ENCODE peak calls at places on chromosomes 5 and 9, in seven cellular contexts. A is tibial nerve, H is prostate gland, U is fibroblast of lung, C is cardiac fibroblast, K is AG04450, N is BJ. W is an unnamed sample.

GRCh38 chr5:149371296-149371962 is 7.7 kb downstream of the IL17B start:
- DNase-seq in N (no peak), K (no peak), A (peak), C (peak), U (peak), H (no peak), W (peak)

GRCh38 chr9:129282308-129283211 is 104.5 kb upstream of the IER5L start:
- DNase-seq in A (no peak), U (no peak), C (no peak), N (no peak), H (no peak), K (no peak), W (no peak)

GRCh38 chr5:93053825-93054224 is 527.2 kb downstream of the NR2F1-AS1 start:
- DNase-seq in C (peak), K (peak), U (peak), N (no peak), H (no peak), A (no peak), W (no peak)

GRCh38 chr5:10607666-10608442 is 44.0 kb downstream of the ANKRD33B start:
- DNase-seq in U (peak), K (no peak), A (peak), H (no peak), C (peak), N (no peak), W (no peak)

GRCh38 chr9:91056917-91057316 is 255.3 kb downstream of the SYK start:
- DNase-seq in A (no peak), C (peak), H (no peak), K (no peak), N (no peak), U (no peak), W (no peak)

GRCh38 chr5:90134892-90135291 is 274.7 kb downstream of the CETN3 start:
- DNase-seq in K (peak), N (no peak), A (peak), H (no peak), U (peak), C (peak), W (no peak)

GRCh38 chr9:92180669-92181181 is 65.5 kb upstream of the SPTLC1 start:
- DNase-seq in C (peak), H (no peak), U (peak), K (peak), N (peak), A (no peak), W (no peak)

GRCh38 chr9:35618854-35619799 is 914 bp upstream of the CD72 start:
- DNase-seq in H (no peak), K (no peak), U (no peak), C (peak), A (no peak), N (no peak), W (peak)

GRCh38 chr5:41686767-41687166 is 176.4 kb upstream of the PLCXD3 start:
- DNase-seq in N (no peak), H (no peak), K (no peak), C (no peak), U (no peak), A (no peak), W (no peak)

GRCh38 chr5:2276101-2276500 is 393.4 kb upstream of the IRX4 start:
- DNase-seq in U (no peak), C (no peak), N (no peak), H (no peak), A (no peak), K (no peak), W (no peak)

GRCh38 chr5:55601209-55601618 is 66.5 kb upstream of the PLPP1 start:
- DNase-seq in N (peak), K (no peak), C (peak), A (peak), U (peak), H (peak), W (no peak)

DNA sequence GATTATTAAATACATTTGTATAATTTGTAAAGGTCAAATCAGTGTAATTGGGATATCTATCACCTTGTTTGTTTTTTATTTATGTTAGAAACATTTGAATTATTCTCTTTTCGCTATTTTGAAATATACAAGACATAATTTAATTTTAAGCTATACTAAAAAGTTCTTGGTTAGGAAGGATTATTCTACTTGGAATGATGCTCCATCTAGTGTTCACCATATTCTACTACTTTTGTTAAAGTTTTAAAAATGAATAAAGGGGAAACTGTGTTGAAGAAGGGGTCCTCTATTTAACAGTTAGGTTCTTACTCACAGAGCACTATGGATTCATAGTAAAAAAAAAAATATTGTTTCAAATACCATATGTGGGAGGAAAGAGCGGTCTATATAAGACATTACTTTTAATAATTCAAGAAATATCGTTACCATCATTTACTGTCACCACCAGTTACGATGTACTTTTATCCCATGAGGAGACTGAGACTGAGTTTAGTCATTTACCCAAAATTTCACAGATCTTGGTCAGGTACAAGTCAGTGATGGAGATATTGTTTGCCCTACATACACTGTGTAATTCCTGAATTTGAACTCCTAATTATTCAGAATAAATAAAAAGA is 6.3 kb upstream of the STOM start:
- DNase-seq in K (no peak), C (peak), U (peak), H (no peak), A (no peak), N (no peak), W (no peak)
- TF ChIP-seq CTCF in K (peak), C (peak), U (peak), H (peak), A (peak), N (peak), W (no peak)

GRCh38 chr5:135829681-135830383 is 4.6 kb upstream of the SLC25A48 start:
- DNase-seq in A (peak), H (peak), C (peak), U (peak), N (no peak), K (no peak), W (peak)

GRCh38 chr5:135831439-135832262 is 2.8 kb upstream of the SLC25A48 start:
- DNase-seq in K (no peak), H (no peak), A (no peak), U (no peak), C (no peak), N (no peak), W (no peak)

GRCh38 chr5:135829179-135829578 is 5.3 kb upstream of the SLC25A48 start:
- DNase-seq in A (no peak), N (no peak), H (no peak), U (no peak), C (no peak), K (no peak), W (no peak)

GRCh38 chr5:135832263-135832555 is 2.3 kb upstream of the SLC25A48 start:
- DNase-seq in K (no peak), N (no peak), C (no peak), U (no peak), A (no peak), H (no peak), W (no peak)

GRCh38 chr5:135830384-135831275 is 3.8 kb upstream of the SLC25A48 start:
- DNase-seq in K (no peak), A (no peak), H (no peak), U (no peak), C (no peak), N (no peak), W (no peak)
- TF ChIP-seq CTCF in K (no peak), A (no peak), H (no peak), U (no peak), C (no peak), N (no peak), W (peak)

GRCh38 chr5:81207009-81207408 is 26.1 kb upstream of the CKMT2 start:
- DNase-seq in H (no peak), K (no peak), N (no peak), U (no peak), C (peak), A (no peak), W (no peak)
- TF ChIP-seq CTCF in H (no peak), K (peak), N (no peak), U (peak), C (peak), A (no peak), W (peak)

GRCh38 chr9:6029581-6029980 is 14.2 kb upstream of the RANBP6 start:
- DNase-seq in K (no peak), N (no peak), A (no peak), H (no peak), C (peak), U (no peak), W (no peak)

GRCh38 chr9:6024035-6024554 is 8.7 kb upstream of the RANBP6 start:
- DNase-seq in A (no peak), H (no peak), N (no peak), C (peak), K (no peak), U (no peak), W (peak)
- TF ChIP-seq CTCF in A (peak), H (peak), N (peak), C (peak), K (peak), U (peak), W (peak)

DNA sequence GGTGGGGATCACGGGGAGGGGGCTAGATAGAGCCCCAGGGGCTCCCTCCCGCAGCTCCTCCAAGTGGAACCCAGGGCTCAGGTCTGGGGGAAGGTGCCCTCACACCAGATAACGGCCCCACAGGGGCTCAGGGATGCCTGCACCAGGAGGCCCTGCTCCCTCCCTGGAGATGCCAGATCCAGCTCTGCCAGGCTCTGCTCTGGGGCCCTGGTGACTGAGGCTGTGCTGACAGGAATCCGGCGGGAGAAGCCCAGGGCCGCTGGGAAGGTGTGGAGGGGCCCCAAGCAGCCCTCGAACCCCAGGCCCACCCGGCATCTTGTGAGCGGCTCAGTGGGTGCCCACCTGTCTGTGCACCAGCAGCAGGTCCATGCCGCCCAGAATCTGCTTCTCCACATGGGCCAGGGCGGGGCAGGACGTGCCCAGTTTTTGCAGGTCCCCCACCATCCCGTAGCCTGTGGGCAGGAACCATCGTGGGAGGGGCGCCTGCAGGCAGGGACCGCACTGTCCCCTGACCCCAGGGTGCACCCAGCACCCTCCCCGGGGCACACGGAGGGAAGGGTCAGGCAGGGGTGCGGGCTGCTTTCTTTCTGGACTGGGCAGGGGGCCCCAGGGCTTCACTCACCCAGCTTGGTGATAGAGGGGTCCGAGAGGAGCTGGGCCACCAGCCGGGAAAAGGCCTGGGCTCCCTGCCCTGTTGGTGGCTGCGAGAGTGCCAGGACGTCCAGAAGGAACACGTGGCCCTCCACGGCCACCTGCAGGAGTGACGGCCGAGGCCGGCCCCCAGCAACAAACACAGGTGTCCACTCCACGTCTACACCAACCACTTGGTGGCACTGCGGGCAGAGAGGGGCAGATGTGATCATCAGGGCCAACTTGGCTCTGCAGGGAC is 48.9 kb upstream of the NRARP start:
- DNase-seq in K (no peak), A (no peak), N (no peak), C (no peak), H (no peak), U (no peak), W (peak)
- TF ChIP-seq CTCF in K (no peak), A (no peak), N (no peak), C (no peak), H (no peak), U (no peak), W (no peak)

DNA sequence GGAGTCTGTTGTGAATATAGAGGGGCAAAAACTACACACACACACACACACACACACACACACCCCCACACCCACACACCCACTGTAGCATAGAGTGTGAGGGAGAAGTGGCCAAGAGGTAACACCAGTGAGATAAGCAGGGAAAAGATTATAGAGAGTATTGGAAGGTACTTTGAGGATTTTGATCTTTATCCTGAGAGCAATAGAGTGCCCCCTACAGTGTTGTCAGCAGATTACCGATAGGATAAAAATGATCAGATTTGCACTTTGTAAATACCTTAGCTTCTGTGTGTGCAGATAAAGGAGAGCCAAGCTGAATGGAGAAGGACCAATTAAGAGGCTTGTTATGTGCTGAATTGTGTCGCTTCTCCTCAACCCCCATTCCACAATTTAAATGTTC is 32.3 kb downstream of the ERCC6L2 start:
- DNase-seq in N (no peak), A (no peak), H (no peak), U (no peak), C (no peak), K (no peak), W (no peak)
- TF ChIP-seq CTCF in N (no peak), A (no peak), H (no peak), U (peak), C (peak), K (peak), W (peak)

GRCh38 chr9:77764894-77765780 is 117.0 kb upstream of the GNA14 start:
- DNase-seq in K (peak), C (peak), H (no peak), A (no peak), N (no peak), U (peak), W (no peak)
- TF ChIP-seq CTCF in K (peak), C (peak), H (peak), A (peak), N (peak), U (peak), W (peak)

DNA sequence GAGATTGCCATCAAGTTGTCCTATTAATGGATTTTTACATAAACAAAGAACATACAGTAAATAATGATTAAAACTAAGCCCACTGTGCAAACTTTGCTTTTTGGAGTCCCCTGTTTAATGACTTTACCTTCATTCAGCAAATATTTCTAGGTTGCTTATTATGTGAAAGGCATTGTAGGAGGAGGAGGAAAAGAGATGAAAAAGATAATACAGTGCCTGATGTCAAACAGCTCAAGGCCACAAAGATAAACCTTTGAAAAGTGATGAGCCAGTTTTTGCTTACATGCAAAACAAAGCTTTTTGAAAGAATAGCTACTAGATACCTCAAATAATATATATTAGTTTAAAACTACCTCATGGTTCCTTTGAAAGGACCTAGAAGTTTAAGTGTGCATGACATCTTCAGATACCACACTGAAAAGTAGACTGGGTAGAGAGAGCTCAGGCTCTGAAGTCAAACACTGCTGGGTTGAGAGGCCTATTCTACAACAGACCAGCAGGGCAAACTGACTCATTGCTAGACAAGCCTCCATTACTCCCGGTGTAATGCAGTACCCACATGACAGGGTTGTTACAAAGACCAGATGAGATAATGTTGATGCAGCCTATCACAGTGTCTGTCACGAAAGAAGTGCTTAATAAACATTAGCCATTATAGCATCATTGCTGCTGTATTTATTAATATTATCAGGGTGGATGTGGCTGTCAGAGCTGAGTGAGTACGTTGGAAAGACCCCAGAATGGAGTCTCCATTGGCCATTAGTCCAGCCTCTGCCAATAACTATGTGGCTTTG is 11.8 kb downstream of the DEPDC1B start:
- DNase-seq in H (no peak), U (peak), A (no peak), N (no peak), C (peak), K (peak), W (peak)
- TF ChIP-seq CTCF in H (no peak), U (peak), A (no peak), N (peak), C (peak), K (peak), W (peak)

GRCh38 chr9:13446261-13446660 is 166.8 kb upstream of the MPDZ start:
- DNase-seq in C (no peak), H (no peak), K (no peak), N (no peak), A (no peak), U (no peak), W (no peak)

GRCh38 chr9:13445123-13445522 is 165.6 kb upstream of the MPDZ start:
- DNase-seq in K (no peak), N (no peak), H (no peak), U (peak), C (peak), A (no peak), W (no peak)

GRCh38 chr9:13447551-13448422 is 168.3 kb upstream of the MPDZ start:
- DNase-seq in N (no peak), K (no peak), H (no peak), C (peak), U (no peak), A (no peak), W (no peak)

GRCh38 chr9:13448482-13448881 is 169.0 kb upstream of the MPDZ start:
- DNase-seq in U (no peak), K (no peak), C (no peak), A (no peak), N (no peak), H (no peak), W (no peak)

DNA sequence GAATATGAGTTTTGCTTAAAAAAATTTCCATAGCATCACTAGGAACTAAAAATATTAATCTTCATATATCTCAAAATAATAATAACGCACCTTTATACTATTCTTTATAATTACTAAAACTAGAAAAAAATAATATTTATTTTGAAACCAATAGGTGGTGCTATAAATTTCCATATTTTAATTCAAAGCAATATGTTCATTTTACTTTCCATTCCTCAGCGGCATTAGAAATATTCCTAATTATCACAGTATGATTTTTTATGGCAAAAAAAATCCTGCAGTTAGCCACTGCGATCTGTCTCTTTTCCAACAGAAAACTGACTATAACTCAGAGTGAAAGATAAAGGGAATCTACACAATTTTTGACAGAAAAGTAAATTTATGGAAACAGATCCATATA is 167.4 kb upstream of the MPDZ start:
- DNase-seq in A (no peak), K (no peak), U (no peak), N (no peak), C (peak), H (no peak), W (no peak)
- TF ChIP-seq CTCF in A (peak), K (peak), U (no peak), N (no peak), C (peak), H (peak), W (no peak)

GRCh38 chr5:175836741-175837729 is 34.3 kb upstream of the CPLX2 start:
- DNase-seq in U (no peak), K (no peak), H (no peak), A (no peak), C (no peak), N (no peak), W (no peak)

GRCh38 chr5:175842506-175842905 is 28.9 kb upstream of the CPLX2 start:
- DNase-seq in N (no peak), C (no peak), U (no peak), A (no peak), H (no peak), K (no peak), W (no peak)

GRCh38 chr5:175844174-175844573 is 27.2 kb upstream of the CPLX2 start:
- DNase-seq in U (no peak), N (no peak), K (no peak), C (no peak), A (no peak), H (no peak), W (no peak)

GRCh38 chr5:175842947-175843793 is 28.2 kb upstream of the CPLX2 start:
- DNase-seq in N (peak), A (no peak), C (peak), U (peak), K (peak), H (no peak), W (no peak)

GRCh38 chr5:175840050-175840841 is 31.1 kb upstream of the CPLX2 start:
- DNase-seq in N (no peak), C (peak), A (no peak), K (no peak), U (peak), H (no peak), W (peak)
- TF ChIP-seq CTCF in N (peak), C (peak), A (peak), K (peak), U (peak), H (peak), W (peak)